ENCODE peak calls at places on chromosome 12, in six cellular contexts. U is K562, F is H1, B is A549, P is IMR-90, Q is HepG2. W is an unnamed sample.

GRCh38 chr12:175250-175649 is 38.7 kb downstream of the SLC6A12 start:
- DNase-seq in U (no peak), F (no peak), B (no peak), P (no peak), Q (no peak), W (no peak)

GRCh38 chr12:130830246-130830551 is 8.9 kb downstream of the STX2 start:
- DNase-seq in U (peak; percentile 49), F (no peak), B (no peak), P (no peak), Q (no peak), W (no peak)

GRCh38 chr12:52862023-52862422 is 13.2 kb upstream of the KRT78 start:
- DNase-seq in U (no peak), F (no peak), B (no peak), P (no peak), Q (no peak), W (no peak)

GRCh38 chr12:108394196-108394595 is 55.1 kb upstream of the CMKLR1 start:
- DNase-seq in U (no peak), F (no peak), B (no peak), P (no peak), Q (no peak), W (no peak)

GRCh38 chr12:119642986-119643385 is 24.9 kb upstream of the PRKAB1 start:
- DNase-seq in U (peak; percentile 29), F (peak; percentile 76), B (no peak), P (no peak), Q (no peak), W (peak; percentile 60)

GRCh38 chr12:127431177-127431576 is 835.8 kb upstream of the TMEM132C start:
- DNase-seq in U (no peak), F (no peak), B (no peak), P (no peak), Q (no peak), W (no peak)

GRCh38 chr12:132428872-132429121 is 61.2 kb upstream of the FBRSL1 start:
- DNase-seq in U (no peak), F (no peak), B (no peak), P (no peak), Q (peak; percentile 43), W (no peak)

GRCh38 chr12:39574785-39575497 is 44.7 kb downstream of the ABCD2 start:
- DNase-seq in U (no peak), F (no peak), B (no peak), P (no peak), Q (no peak), W (no peak)

GRCh38 chr12:6774557-6775062 is 2.3 kb downstream of the LAG3 start:
- DNase-seq in U (no peak), F (no peak), B (no peak), P (no peak), Q (no peak), W (no peak)

GRCh38 chr12:54879132-54879531 is 24.8 kb downstream of the MUCL1 start:
- DNase-seq in U (no peak), F (no peak), B (no peak), P (peak; percentile 25), Q (no peak), W (no peak)

GRCh38 chr12:69966409-69966808 is 141.4 kb downstream of the MYRFL start:
- DNase-seq in U (no peak), F (no peak), B (peak; percentile 28), P (peak; percentile 55), Q (peak; percentile 3), W (no peak)

GRCh38 chr12:93526786-93527428 is 45.6 kb upstream of the SOCS2 start:
- DNase-seq in U (no peak), F (no peak), B (peak; percentile 28), P (peak; percentile 96), Q (peak; percentile 86), W (no peak)

GRCh38 chr12:108047130-108047550 is 81.9 kb upstream of the WSCD2 start:
- DNase-seq in U (no peak), F (no peak), B (no peak), P (no peak), Q (no peak), W (no peak)

GRCh38 chr12:99767809-99768208 is 120.3 kb downstream of the GARIN6 start:
- DNase-seq in U (no peak), F (no peak), B (no peak), P (peak; percentile 11), Q (no peak), W (no peak)

GRCh38 chr12:104890463-104891096 is 67.5 kb downstream of the SLC41A2 start:
- DNase-seq in U (no peak), F (no peak), B (no peak), P (no peak), Q (no peak), W (no peak)

GRCh38 chr12:104201238-104202001 is 14.2 kb upstream of the TXNRD1 start:
- DNase-seq in U (peak; percentile 63), F (peak; percentile 69), B (peak; percentile 65), P (peak; percentile 72), Q (peak; percentile 55), W (peak; percentile 50)

GRCh38 chr12:130162267-130162666 is at the start of gene FZD10:
- DNase-seq in U (no peak), F (peak; percentile 88), B (no peak), P (no peak), Q (no peak), W (peak; percentile 71)

GRCh38 chr12:62268956-62269355 is 8.8 kb downstream of the USP15 start:
- DNase-seq in U (no peak), F (no peak), B (no peak), P (peak; percentile 85), Q (no peak), W (no peak)

GRCh38 chr12:114003286-114003685 is 37.2 kb upstream of the RBM19 start:
- DNase-seq in U (no peak), F (no peak), B (no peak), P (no peak), Q (no peak), W (no peak)

GRCh38 chr12:6957741-6958608 is 6.8 kb downstream of the PTPN6 start:
- DNase-seq in U (no peak), F (no peak), B (no peak), P (no peak), Q (no peak), W (no peak)

GRCh38 chr12:19288603-19289244 is 150.6 kb upstream of the AEBP2 start:
- DNase-seq in U (peak; percentile 11), F (no peak), B (peak; percentile 38), P (peak; percentile 44), Q (peak; percentile 32), W (no peak)

GRCh38 chr12:11812558-11813421 is 163.3 kb downstream of the ETV6 start:
- DNase-seq in U (no peak), F (peak; percentile 66), B (no peak), P (peak; percentile 27), Q (peak; percentile 78), W (peak; percentile 45)

GRCh38 chr12:116336542-116337065 is 59.1 kb upstream of the MED13L start:
- DNase-seq in U (peak; percentile 67), F (no peak), B (no peak), P (peak; percentile 77), Q (no peak), W (no peak)

GRCh38 chr12:4446335-4446734 is 720 bp upstream of the FGF6 start:
- DNase-seq in U (no peak), F (peak; percentile 14), B (no peak), P (no peak), Q (no peak), W (no peak)

GRCh38 chr12:50070314-50071060 is 13.1 kb downstream of the ASIC1 start:
- DNase-seq in U (peak; percentile 79), F (peak; percentile 90), B (peak; percentile 71), P (peak; percentile 84), Q (peak; percentile 53), W (peak; percentile 84)

GRCh38 chr12:57106021-57106708 is 5.0 kb downstream of the STAT6 start:
- DNase-seq in U (no peak), F (no peak), B (no peak), P (no peak), Q (no peak), W (no peak)

GRCh38 chr12:109923481-109924245 is 23.6 kb downstream of the TCHP start:
- DNase-seq in U (no peak), F (no peak), B (no peak), P (no peak), Q (no peak), W (no peak)

GRCh38 chr12:81617915-81618314 is 141.2 kb downstream of the PPFIA2 start:
- DNase-seq in U (no peak), F (no peak), B (no peak), P (no peak), Q (no peak), W (no peak)

GRCh38 chr12:124489915-124490583 is 77.4 kb downstream of the NCOR2 start:
- DNase-seq in U (no peak), F (no peak), B (no peak), P (no peak), Q (no peak), W (no peak)
- TF ChIP-seq USF2 in U (no peak), F (no peak), B (no peak), P (no peak), Q (no peak), W (no peak)

DNA sequence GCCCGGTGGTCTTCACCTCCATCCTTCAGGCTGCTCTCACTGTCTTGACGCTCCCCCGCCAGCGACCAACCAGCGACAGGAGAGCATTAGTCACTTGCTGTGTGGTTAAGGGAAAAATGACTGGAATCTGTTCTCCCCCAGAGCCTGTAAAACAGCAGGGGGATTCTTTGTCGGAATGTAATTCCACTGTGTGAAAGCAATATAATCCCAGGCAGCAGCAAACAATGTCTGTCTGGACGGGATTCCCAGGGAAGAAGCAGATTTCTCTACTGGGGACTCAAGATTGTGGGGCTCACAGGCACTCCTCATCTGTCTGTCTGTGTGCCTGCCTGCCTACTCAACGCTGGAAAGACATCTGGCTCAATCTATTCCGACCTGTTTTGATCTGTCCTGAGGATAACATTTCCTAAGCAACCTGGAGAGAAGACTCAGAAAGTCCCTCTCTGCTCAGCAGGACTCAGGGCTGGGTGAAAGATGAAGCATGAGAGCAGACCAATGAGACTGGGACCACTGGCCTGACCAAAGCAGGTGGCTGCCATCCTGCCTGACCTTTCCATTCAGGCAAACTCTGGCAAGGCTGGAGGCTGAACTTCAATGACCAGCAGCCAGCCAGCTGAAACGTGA is 54.6 kb downstream of the NUAK1 start:
- DNase-seq in U (no peak), F (peak; percentile 56), B (peak; percentile 57), P (peak; percentile 88), Q (peak; percentile 29), W (peak; percentile 57)
- TF ChIP-seq USF2 in U (no peak), F (no peak), B (no peak), P (no peak), Q (no peak), W (no peak)

GRCh38 chr12:25585021-25585523 is 32.0 kb upstream of the LMNTD1 start:
- DNase-seq in U (no peak), F (no peak), B (no peak), P (peak; percentile 17), Q (no peak), W (no peak)
- TF ChIP-seq USF2 in U (no peak), F (no peak), B (no peak), P (no peak), Q (no peak), W (no peak)

GRCh38 chr12:77377622-77378021 is 312.3 kb upstream of the E2F7 start:
- DNase-seq in U (no peak), F (no peak), B (no peak), P (no peak), Q (no peak), W (no peak)

GRCh38 chr12:77377116-77377515 is 311.7 kb upstream of the E2F7 start:
- DNase-seq in U (no peak), F (no peak), B (no peak), P (peak; percentile 5), Q (no peak), W (no peak)

GRCh38 chr12:77384941-77385340 is 319.6 kb upstream of the E2F7 start:
- DNase-seq in U (no peak), F (no peak), B (no peak), P (no peak), Q (no peak), W (no peak)

GRCh38 chr12:77387214-77387613 is 321.8 kb upstream of the E2F7 start:
- DNase-seq in U (no peak), F (no peak), B (no peak), P (no peak), Q (no peak), W (no peak)

GRCh38 chr12:77382096-77382742 is 316.9 kb upstream of the E2F7 start:
- DNase-seq in U (no peak), F (no peak), B (no peak), P (no peak), Q (no peak), W (no peak)
- TF ChIP-seq USF2 in U (no peak), F (no peak), B (no peak), P (no peak), Q (no peak), W (no peak)